ENCODE peak calls at places on chromosome 21, in eight cellular contexts. Z is nucleus accumbens; D is NCI-H524; L is NCI-H510A; N is G401; W is neural crest cell; B is NCI-H226; C is stimulated activated CD4-positive, alpha-beta T cell treated with anti-CD3 and anti-CD28 coated beads, Interleukin-12 subunit alpha, Interleukin-12 subunit beta, amount 100 ng/mL, for 48 hours. X is an unnamed sample.

GRCh38 chr21:35256468-35256988 is 207.4 kb upstream of the RUNX1 start:
- DNase-seq in Z (no peak), D (peak), L (peak), N (no peak), W (peak), B (peak), C (no peak), X (peak)

GRCh38 chr21:45568383-45568782 is 26.1 kb upstream of the SLC19A1 start:
- DNase-seq in Z (no peak), D (no peak), L (no peak), N (no peak), W (no peak), B (no peak), C (no peak), X (no peak)

GRCh38 chr21:39730418-39731107 is 14.4 kb upstream of the IGSF5 start:
- DNase-seq in Z (no peak), D (no peak), L (no peak), N (peak), W (no peak), B (no peak), C (no peak), X (no peak)

GRCh38 chr21:32367158-32367557 is 25.7 kb downstream of the URB1 start:
- DNase-seq in Z (no peak), D (no peak), L (no peak), N (peak), W (no peak), B (no peak), C (no peak), X (no peak)

GRCh38 chr21:45559216-45560105 is 17.2 kb upstream of the SLC19A1 start:
- DNase-seq in Z (no peak), D (no peak), L (no peak), N (no peak), W (no peak), B (no peak), C (no peak), X (no peak)

GRCh38 chr21:35603471-35603870 is 456.9 kb downstream of the SETD4 start:
- DNase-seq in Z (no peak), D (peak), L (no peak), N (no peak), W (no peak), B (no peak), C (no peak), X (no peak)

GRCh38 chr21:27275294-27275927 is 308.5 kb upstream of the ADAMTS5 start:
- DNase-seq in Z (no peak), D (no peak), L (no peak), N (peak), W (no peak), B (peak), C (no peak), X (no peak)

GRCh38 chr21:45972716-45973474 is 8.7 kb upstream of the COL6A1 start:
- DNase-seq in Z (no peak), D (peak), L (no peak), N (no peak), W (no peak), B (peak), C (no peak), X (peak)

GRCh38 chr21:33208534-33208933 is 21.2 kb upstream of the IFNAR2 start:
- DNase-seq in Z (no peak), D (no peak), L (no peak), N (no peak), W (no peak), B (peak), C (no peak), X (no peak)

GRCh38 chr21:36908260-36908908 is 58.1 kb downstream of the HLCS start:
- DNase-seq in Z (no peak), D (no peak), L (no peak), N (no peak), W (no peak), B (peak), C (no peak), X (no peak)

GRCh38 chr21:26659757-26660156 is 86.7 kb upstream of the CYYR1 start:
- DNase-seq in Z (no peak), D (no peak), L (no peak), N (no peak), W (no peak), B (no peak), C (no peak), X (no peak)

GRCh38 chr21:42252778-42253340 is 33.9 kb downstream of the ABCG1 start:
- DNase-seq in Z (no peak), D (no peak), L (no peak), N (no peak), W (no peak), B (no peak), C (no peak), X (no peak)

GRCh38 chr21:19609611-19610010 is 1206.0 kb upstream of the TMPRSS15 start:
- DNase-seq in Z (no peak), D (no peak), L (no peak), N (no peak), W (no peak), B (no peak), C (no peak), X (no peak)

GRCh38 chr21:31553926-31554325 is 105.6 kb upstream of the SOD1 start:
- DNase-seq in Z (no peak), D (no peak), L (no peak), N (peak), W (no peak), B (no peak), C (no peak), X (no peak)

GRCh38 chr21:45982758-45983731 is 1.5 kb downstream of the COL6A1 start:
- DNase-seq in Z (no peak), D (no peak), L (no peak), N (peak), W (no peak), B (no peak), C (no peak), X (no peak)

GRCh38 chr21:19322360-19322759 is 918.8 kb upstream of the TMPRSS15 start:
- DNase-seq in Z (no peak), D (peak), L (no peak), N (no peak), W (no peak), B (no peak), C (no peak), X (no peak)

GRCh38 chr21:22795091-22795490 is 1796.9 kb downstream of the NCAM2 start:
- DNase-seq in Z (no peak), D (no peak), L (no peak), N (no peak), W (no peak), B (no peak), C (no peak), X (no peak)

GRCh38 chr21:46153259-46154154 is 1.9 kb downstream of the FTCD start:
- DNase-seq in Z (peak), D (peak), L (no peak), N (peak), W (peak), B (peak), C (no peak), X (no peak)

GRCh38 chr21:41487082-41487481 is 20.9 kb downstream of the TMPRSS2 start:
- DNase-seq in Z (no peak), D (no peak), L (no peak), N (no peak), W (no peak), B (no peak), C (no peak), X (no peak)

GRCh38 chr21:37800496-37801061 is 115.7 kb downstream of the KCNJ6 start:
- DNase-seq in Z (no peak), D (no peak), L (no peak), N (no peak), W (no peak), B (peak), C (no peak), X (no peak)

GRCh38 chr21:38948377-38948776 is 142.6 kb downstream of the ETS2 start:
- DNase-seq in Z (no peak), D (peak), L (no peak), N (no peak), W (no peak), B (no peak), C (no peak), X (no peak)

X was measured in DMS 273 treated with DMSO at 0.1 percent for 48 hours.